ENCODE peak calls at places on chromosome 5, in ten cellular contexts. One of them, this sample, is unnamed.

GRCh38 chr5:145479271-145479670 is 355.9 kb downstream of the PRELID2 start:
- DNase-seq in AG10803: peak; percentile 44
- DNase-seq in ovary: no peak
- DNase-seq in heart right ventricle: no peak
- DNase-seq in cardiac fibroblast: peak; percentile 24
- DNase-seq in lower lobe of right lung: no peak
- DNase-seq in prostate gland: no peak
- DNase-seq in neural progenitor cell: no peak
- DNase-seq in Panc1: no peak
- DNase-seq in tibial artery: no peak
- DNase-seq in this sample: peak; percentile 34

GRCh38 chr5:1808466-1808865 is 7.3 kb downstream of the NDUFS6 start:
- DNase-seq in AG10803: peak; percentile 39
- DNase-seq in ovary: no peak
- DNase-seq in heart right ventricle: no peak
- DNase-seq in cardiac fibroblast: peak; percentile 5
- DNase-seq in lower lobe of right lung: no peak
- DNase-seq in prostate gland: no peak
- DNase-seq in neural progenitor cell: no peak
- DNase-seq in Panc1: no peak
- DNase-seq in tibial artery: peak; percentile 9
- DNase-seq in this sample: peak; percentile 69

GRCh38 chr5:94498199-94498598 is 120.2 kb downstream of the KIAA0825 start:
- DNase-seq in AG10803: no peak
- DNase-seq in ovary: no peak
- DNase-seq in heart right ventricle: no peak
- DNase-seq in cardiac fibroblast: no peak
- DNase-seq in lower lobe of right lung: no peak
- DNase-seq in prostate gland: no peak
- DNase-seq in neural progenitor cell: no peak
- DNase-seq in Panc1: no peak
- DNase-seq in tibial artery: no peak
- DNase-seq in this sample: peak; percentile 12

GRCh38 chr5:98605010-98605425 is 168.4 kb upstream of the RGMB start:
- DNase-seq in AG10803: no peak
- DNase-seq in ovary: no peak
- DNase-seq in heart right ventricle: no peak
- DNase-seq in cardiac fibroblast: no peak
- DNase-seq in lower lobe of right lung: no peak
- DNase-seq in prostate gland: no peak
- DNase-seq in neural progenitor cell: peak; percentile 5
- DNase-seq in Panc1: no peak
- DNase-seq in tibial artery: no peak
- DNase-seq in this sample: no peak

GRCh38 chr5:159133041-159133741 is 33.5 kb upstream of the EBF1 start:
- DNase-seq in AG10803: peak; percentile 91
- DNase-seq in ovary: peak; percentile 27
- DNase-seq in heart right ventricle: peak; percentile 16
- DNase-seq in cardiac fibroblast: peak; percentile 92
- DNase-seq in lower lobe of right lung: no peak
- DNase-seq in prostate gland: peak; percentile 9
- DNase-seq in neural progenitor cell: peak; percentile 39
- DNase-seq in Panc1: peak; percentile 52
- DNase-seq in tibial artery: peak; percentile 33
- DNase-seq in this sample: peak; percentile 88

GRCh38 chr5:90954951-90955635 is 396.5 kb downstream of the ADGRV1 start:
- DNase-seq in AG10803: no peak
- DNase-seq in ovary: no peak
- DNase-seq in heart right ventricle: no peak
- DNase-seq in cardiac fibroblast: no peak
- DNase-seq in lower lobe of right lung: no peak
- DNase-seq in prostate gland: no peak
- DNase-seq in neural progenitor cell: no peak
- DNase-seq in Panc1: no peak
- DNase-seq in tibial artery: no peak
- DNase-seq in this sample: no peak

GRCh38 chr5:140402258-140403074 is 833 bp downstream of the ANKHD1 start:
- DNase-seq in AG10803: peak; percentile 34
- DNase-seq in ovary: no peak
- DNase-seq in heart right ventricle: peak; percentile 24
- DNase-seq in cardiac fibroblast: peak; percentile 53
- DNase-seq in lower lobe of right lung: peak; percentile 59
- DNase-seq in prostate gland: peak; percentile 20
- DNase-seq in neural progenitor cell: peak; percentile 84
- DNase-seq in Panc1: no peak
- DNase-seq in tibial artery: peak; percentile 37
- DNase-seq in this sample: peak; percentile 55

GRCh38 chr5:159412284-159413046 is 82.2 kb upstream of the IL12B start:
- DNase-seq in AG10803: no peak
- DNase-seq in ovary: no peak
- DNase-seq in heart right ventricle: no peak
- DNase-seq in cardiac fibroblast: peak; percentile 5
- DNase-seq in lower lobe of right lung: no peak
- DNase-seq in prostate gland: no peak
- DNase-seq in neural progenitor cell: no peak
- DNase-seq in Panc1: no peak
- DNase-seq in tibial artery: no peak
- DNase-seq in this sample: no peak

GRCh38 chr5:173825215-173825865 is 62.8 kb upstream of the CPEB4 start:
- DNase-seq in AG10803: peak; percentile 63
- DNase-seq in ovary: no peak
- DNase-seq in heart right ventricle: no peak
- DNase-seq in cardiac fibroblast: peak; percentile 61
- DNase-seq in lower lobe of right lung: no peak
- DNase-seq in prostate gland: no peak
- DNase-seq in neural progenitor cell: no peak
- DNase-seq in Panc1: no peak
- DNase-seq in tibial artery: no peak
- DNase-seq in this sample: no peak

GRCh38 chr5:137619191-137619870 is 116.6 kb downstream of the KLHL3 start:
- DNase-seq in AG10803: peak; percentile 96
- DNase-seq in ovary: peak; percentile 54
- DNase-seq in heart right ventricle: peak; percentile 75
- DNase-seq in cardiac fibroblast: peak; percentile 93
- DNase-seq in lower lobe of right lung: peak; percentile 58
- DNase-seq in prostate gland: no peak
- DNase-seq in neural progenitor cell: no peak
- DNase-seq in Panc1: no peak
- DNase-seq in tibial artery: peak; percentile 60
- DNase-seq in this sample: peak; percentile 89

GRCh38 chr5:171387970-171388815 is 544 bp downstream of the NPM1 start:
- DNase-seq in AG10803: peak; percentile 79
- DNase-seq in ovary: peak; percentile 85
- DNase-seq in heart right ventricle: peak; percentile 73
- DNase-seq in cardiac fibroblast: peak; percentile 79
- DNase-seq in lower lobe of right lung: peak; percentile 85
- DNase-seq in prostate gland: peak; percentile 53
- DNase-seq in neural progenitor cell: peak; percentile 81
- DNase-seq in Panc1: peak; percentile 58
- DNase-seq in tibial artery: peak; percentile 69
- DNase-seq in this sample: peak; percentile 75

GRCh38 chr5:171386861-171387254 is 791 bp upstream of the NPM1 start:
- DNase-seq in AG10803: no peak
- DNase-seq in ovary: no peak
- DNase-seq in heart right ventricle: no peak
- DNase-seq in cardiac fibroblast: peak; percentile 34
- DNase-seq in lower lobe of right lung: peak; percentile 36
- DNase-seq in prostate gland: no peak
- DNase-seq in neural progenitor cell: peak; percentile 62
- DNase-seq in Panc1: no peak
- DNase-seq in tibial artery: no peak
- DNase-seq in this sample: no peak

GRCh38 chr5:171390883-171391677 is 3.4 kb downstream of the NPM1 start:
- DNase-seq in AG10803: no peak
- DNase-seq in ovary: no peak
- DNase-seq in heart right ventricle: no peak
- DNase-seq in cardiac fibroblast: no peak
- DNase-seq in lower lobe of right lung: no peak
- DNase-seq in prostate gland: no peak
- DNase-seq in neural progenitor cell: no peak
- DNase-seq in Panc1: no peak
- DNase-seq in tibial artery: no peak
- DNase-seq in this sample: peak; percentile 21

GRCh38 chr5:171387255-171387969 is at the start of gene NPM1:
- DNase-seq in AG10803: peak; percentile 97
- DNase-seq in ovary: peak; percentile 98
- DNase-seq in heart right ventricle: peak; percentile 98
- DNase-seq in cardiac fibroblast: peak; percentile 100
- DNase-seq in lower lobe of right lung: peak; percentile 97
- DNase-seq in prostate gland: peak; percentile 97
- DNase-seq in neural progenitor cell: peak; percentile 98
- DNase-seq in Panc1: peak; percentile 97
- DNase-seq in tibial artery: peak; percentile 91
- DNase-seq in this sample: peak; percentile 98

DNA sequence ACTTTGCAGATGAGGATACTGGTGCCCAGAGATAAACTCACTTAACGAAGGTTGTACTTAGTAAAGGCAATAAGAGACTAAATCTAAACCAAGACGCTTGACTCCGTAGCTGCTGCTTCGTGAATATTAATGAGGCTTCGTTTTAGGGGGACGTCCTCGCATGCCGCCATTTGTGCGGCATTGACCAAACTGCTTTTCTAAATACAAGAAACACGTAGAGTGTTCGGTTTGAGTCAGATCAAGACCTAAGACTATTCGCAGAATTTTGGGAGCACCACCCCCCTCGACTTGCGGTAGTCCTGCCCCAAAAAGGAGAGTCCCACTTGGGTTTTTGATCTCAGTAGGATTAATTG is 1.1 kb downstream of the NPM1 start:
- DNase-seq in AG10803: no peak
- DNase-seq in ovary: no peak
- DNase-seq in heart right ventricle: no peak
- DNase-seq in cardiac fibroblast: no peak
- DNase-seq in lower lobe of right lung: peak; percentile 14
- DNase-seq in prostate gland: no peak
- DNase-seq in neural progenitor cell: peak; percentile 37
- DNase-seq in Panc1: no peak
- DNase-seq in tibial artery: no peak
- DNase-seq in this sample: no peak
- TF ChIP-seq CTCF in AG10803: no peak
- TF ChIP-seq CTCF in ovary: no peak
- TF ChIP-seq CTCF in heart right ventricle: no peak
- TF ChIP-seq CTCF in cardiac fibroblast: no peak
- TF ChIP-seq CTCF in lower lobe of right lung: no peak
- TF ChIP-seq CTCF in prostate gland: no peak
- TF ChIP-seq CTCF in neural progenitor cell: no peak
- TF ChIP-seq CTCF in Panc1: no peak
- TF ChIP-seq CTCF in tibial artery: no peak
- TF ChIP-seq CTCF in this sample: no peak

GRCh38 chr5:17223375-17224185 is 6.1 kb downstream of the BASP1 start:
- DNase-seq in AG10803: peak; percentile 32
- DNase-seq in ovary: no peak
- DNase-seq in heart right ventricle: no peak
- DNase-seq in cardiac fibroblast: no peak
- DNase-seq in lower lobe of right lung: no peak
- DNase-seq in prostate gland: no peak
- DNase-seq in neural progenitor cell: peak; percentile 64
- DNase-seq in Panc1: no peak
- DNase-seq in tibial artery: no peak
- DNase-seq in this sample: no peak

GRCh38 chr5:17222679-17223078 is 5.2 kb downstream of the BASP1 start:
- DNase-seq in AG10803: peak; percentile 68
- DNase-seq in ovary: no peak
- DNase-seq in heart right ventricle: no peak
- DNase-seq in cardiac fibroblast: peak; percentile 37
- DNase-seq in lower lobe of right lung: no peak
- DNase-seq in prostate gland: no peak
- DNase-seq in neural progenitor cell: peak; percentile 31
- DNase-seq in Panc1: no peak
- DNase-seq in tibial artery: no peak
- DNase-seq in this sample: peak; percentile 37

GRCh38 chr5:17221843-17222614 is 4.6 kb downstream of the BASP1 start:
- DNase-seq in AG10803: peak; percentile 52
- DNase-seq in ovary: no peak
- DNase-seq in heart right ventricle: no peak
- DNase-seq in cardiac fibroblast: peak; percentile 27
- DNase-seq in lower lobe of right lung: no peak
- DNase-seq in prostate gland: no peak
- DNase-seq in neural progenitor cell: peak; percentile 22
- DNase-seq in Panc1: no peak
- DNase-seq in tibial artery: no peak
- DNase-seq in this sample: peak; percentile 37

GRCh38 chr5:17225551-17225950 is 8.1 kb downstream of the BASP1 start:
- DNase-seq in AG10803: no peak
- DNase-seq in ovary: no peak
- DNase-seq in heart right ventricle: no peak
- DNase-seq in cardiac fibroblast: no peak
- DNase-seq in lower lobe of right lung: no peak
- DNase-seq in prostate gland: no peak
- DNase-seq in neural progenitor cell: no peak
- DNase-seq in Panc1: no peak
- DNase-seq in tibial artery: no peak
- DNase-seq in this sample: no peak

GRCh38 chr5:17224858-17225436 is 7.5 kb downstream of the BASP1 start:
- DNase-seq in AG10803: peak; percentile 49
- DNase-seq in ovary: no peak
- DNase-seq in heart right ventricle: no peak
- DNase-seq in cardiac fibroblast: no peak
- DNase-seq in lower lobe of right lung: no peak
- DNase-seq in prostate gland: no peak
- DNase-seq in neural progenitor cell: no peak
- DNase-seq in Panc1: no peak
- DNase-seq in tibial artery: no peak
- DNase-seq in this sample: peak; percentile 73
- H3K4me3 ChIP-seq in AG10803: no peak overlapping the region
- H3K4me3 ChIP-seq in ovary: no peak overlapping the region
- H3K4me3 ChIP-seq in heart right ventricle: no peak overlapping the region
- H3K4me3 ChIP-seq in cardiac fibroblast: no peak overlapping the region
- H3K4me3 ChIP-seq in lower lobe of right lung: no peak overlapping the region
- H3K4me3 ChIP-seq in prostate gland: no peak overlapping the region
- H3K4me3 ChIP-seq in neural progenitor cell: no peak overlapping the region
- H3K4me3 ChIP-seq in Panc1: no peak overlapping the region
- H3K4me3 ChIP-seq in tibial artery: no peak overlapping the region
- H3K4me3 ChIP-seq in this sample: no peak overlapping the region

DNA sequence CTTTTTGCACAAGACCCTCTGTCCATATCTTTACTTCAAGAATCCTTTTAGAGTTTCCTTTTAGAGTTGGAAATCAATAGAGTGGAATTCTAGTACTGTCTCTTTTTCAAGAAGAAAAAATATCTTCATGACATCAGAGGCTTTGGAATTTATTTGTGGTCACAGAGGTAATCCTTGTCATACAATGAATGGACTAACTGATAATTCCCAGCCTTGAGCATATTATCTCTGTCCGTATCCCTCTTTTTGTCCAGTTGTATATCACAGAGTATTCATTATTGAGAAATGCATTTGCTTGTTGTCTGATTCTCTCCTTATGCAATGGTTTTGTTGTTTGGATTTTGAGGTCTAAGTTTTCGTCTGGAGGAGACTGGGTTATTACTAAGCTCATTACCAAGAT is 82.0 kb upstream of the HAPLN1 start:
- DNase-seq in AG10803: peak; percentile 43
- DNase-seq in ovary: no peak
- DNase-seq in heart right ventricle: no peak
- DNase-seq in cardiac fibroblast: no peak
- DNase-seq in lower lobe of right lung: no peak
- DNase-seq in prostate gland: no peak
- DNase-seq in neural progenitor cell: no peak
- DNase-seq in Panc1: no peak
- DNase-seq in tibial artery: no peak
- DNase-seq in this sample: no peak
- TF ChIP-seq CTCF in AG10803: no peak
- TF ChIP-seq CTCF in ovary: no peak
- TF ChIP-seq CTCF in heart right ventricle: no peak
- TF ChIP-seq CTCF in cardiac fibroblast: no peak
- TF ChIP-seq CTCF in lower lobe of right lung: no peak
- TF ChIP-seq CTCF in prostate gland: no peak
- TF ChIP-seq CTCF in neural progenitor cell: no peak
- TF ChIP-seq CTCF in Panc1: no peak
- TF ChIP-seq CTCF in tibial artery: no peak
- TF ChIP-seq CTCF in this sample: no peak

GRCh38 chr5:129905467-129906176 is 1.4 kb downstream of the CHSY3 start:
- DNase-seq in AG10803: no peak
- DNase-seq in ovary: no peak
- DNase-seq in heart right ventricle: peak; percentile 13
- DNase-seq in cardiac fibroblast: peak; percentile 20
- DNase-seq in lower lobe of right lung: peak; percentile 46
- DNase-seq in prostate gland: no peak
- DNase-seq in neural progenitor cell: peak; percentile 74
- DNase-seq in Panc1: no peak
- DNase-seq in tibial artery: peak; percentile 27
- DNase-seq in this sample: peak; percentile 21
- H3K4me3 ChIP-seq in AG10803: peak overlapping the region; percentile 66
- H3K4me3 ChIP-seq in ovary: peak overlapping the region; percentile 56
- H3K4me3 ChIP-seq in heart right ventricle: peak overlapping the region; percentile 51
- H3K4me3 ChIP-seq in cardiac fibroblast: peak overlapping the region; percentile 71
- H3K4me3 ChIP-seq in lower lobe of right lung: peak overlapping the region; percentile 82
- H3K4me3 ChIP-seq in prostate gland: peak overlapping the region; percentile 44
- H3K4me3 ChIP-seq in neural progenitor cell: peak overlapping the region; percentile 64
- H3K4me3 ChIP-seq in Panc1: peak overlapping the region; percentile 55
- H3K4me3 ChIP-seq in tibial artery: peak overlapping the region; percentile 93
- H3K4me3 ChIP-seq in this sample: peak overlapping the region; percentile 67